ENCODE peak calls at places on chromosomes 6 and 20, in five cellular contexts. E is CD8-positive, alpha-beta memory T cell; P is Peyer's patch; G is upper lobe of left lung; U is IMR-90. Q is an unnamed sample. For H3K36me3, the result is how much of the 10 kb centered on the place peaks cover.

GRCh38 chr6:108689279-108690161 is 128.8 kb downstream of the FOXO3 start:
- DNase-seq in E (no peak), P (no peak), G (peak), U (peak), Q (peak)

GRCh38 chr6:154614101-154614500 is 103.6 kb upstream of the CNKSR3 start:
- DNase-seq in E (no peak), P (no peak), G (no peak), U (peak), Q (no peak)

GRCh38 chr6:5950448-5950847 is 56.3 kb downstream of the NRN1 start:
- DNase-seq in E (no peak), P (no peak), G (no peak), U (no peak), Q (peak)

GRCh38 chr6:33172307-33173227 is 19.7 kb downstream of the COL11A2 start:
- DNase-seq in E (no peak), P (peak), G (no peak), U (peak), Q (no peak)

GRCh38 chr20:3106658-3107463 is 22.3 kb upstream of the AVP start:
- DNase-seq in E (no peak), P (no peak), G (no peak), U (no peak), Q (no peak)

GRCh38 chr6:135488023-135488422 is 9.5 kb downstream of the AHI1 start:
- DNase-seq in E (no peak), P (no peak), G (no peak), U (peak), Q (no peak)

GRCh38 chr6:163652328-163652727 is 237.8 kb downstream of the QKI start:
- DNase-seq in E (no peak), P (no peak), G (no peak), U (no peak), Q (no peak)

GRCh38 chr20:20849126-20849525 is 136.7 kb upstream of the RALGAPA2 start:
- DNase-seq in E (no peak), P (no peak), G (no peak), U (no peak), Q (no peak)

GRCh38 chr6:37049990-37050853 is 44.8 kb downstream of the FGD2 start:
- DNase-seq in E (peak), P (no peak), G (peak), U (no peak), Q (peak)

GRCh38 chr6:43578748-43579147 is 2.8 kb downstream of the POLH start:
- DNase-seq in E (no peak), P (no peak), G (no peak), U (peak), Q (no peak)

GRCh38 chr6:28980137-28980796 is 24.8 kb downstream of the ZNF311 start:
- DNase-seq in E (no peak), P (no peak), G (no peak), U (no peak), Q (no peak)

DNA sequence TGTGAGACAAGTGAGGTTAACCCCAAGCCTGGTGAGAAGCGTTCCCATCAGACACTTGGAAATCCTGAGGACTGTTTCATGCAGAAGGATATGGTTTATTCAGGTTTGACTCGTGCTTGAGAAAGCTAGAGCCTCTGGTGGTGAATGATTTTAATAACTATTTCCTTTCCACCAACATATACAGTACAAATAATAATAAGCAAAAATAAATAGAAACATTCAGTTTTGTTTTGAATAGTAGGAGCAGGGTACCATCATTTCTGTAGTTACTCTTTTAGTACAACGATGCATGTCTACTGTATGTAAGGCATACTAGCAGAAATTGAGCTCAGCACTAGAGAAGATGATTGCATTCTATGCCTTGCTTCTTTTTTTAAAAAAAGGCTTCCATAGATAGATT is 33.5 kb downstream of the PLG start:
- DNase-seq in E (no peak), P (no peak), G (no peak), U (no peak), Q (peak)
- H3K4me3 ChIP-seq in E (no peak), P (no peak), G (no peak), U (no peak), Q (no peak)

GRCh38 chr20:25285091-25285647 is 37.3 kb downstream of the PYGB start:
- DNase-seq in E (no peak), P (peak), G (peak), U (no peak), Q (no peak)
- H3K36me3 ChIP-seq in E (under half), P (under half), G (half or more), U (half or more), Q (under half)

DNA sequence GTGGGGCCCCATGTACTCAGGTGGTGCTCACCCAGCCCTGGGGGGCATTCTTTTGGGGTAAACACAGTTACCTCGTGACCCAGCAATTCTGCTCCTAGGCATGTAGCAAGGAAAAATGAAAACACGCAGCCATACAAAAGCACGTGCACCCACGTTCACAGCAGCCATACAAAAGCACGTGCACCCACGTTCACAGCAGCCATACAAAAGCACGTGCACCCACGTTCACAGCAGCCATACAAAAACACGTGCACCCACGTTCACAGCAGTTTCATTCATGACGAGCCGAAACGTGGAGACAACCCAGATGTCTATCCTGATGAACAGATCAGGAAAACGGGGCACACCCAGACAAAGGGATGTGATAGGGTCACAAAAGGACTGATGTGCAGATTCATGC is 57.1 kb downstream of the YTHDF1 start:
- DNase-seq in E (no peak), P (no peak), G (no peak), U (no peak), Q (no peak)
- H3K4me3 ChIP-seq in E (no peak), P (no peak), G (no peak), U (no peak), Q (no peak)

GRCh38 chr20:63284544-63284949 is 8.4 kb upstream of the COL20A1 start:
- DNase-seq in E (no peak), P (no peak), G (no peak), U (no peak), Q (no peak)
- H3K36me3 ChIP-seq in E (under half), P (under half), G (half or more), U (half or more), Q (under half)

DNA sequence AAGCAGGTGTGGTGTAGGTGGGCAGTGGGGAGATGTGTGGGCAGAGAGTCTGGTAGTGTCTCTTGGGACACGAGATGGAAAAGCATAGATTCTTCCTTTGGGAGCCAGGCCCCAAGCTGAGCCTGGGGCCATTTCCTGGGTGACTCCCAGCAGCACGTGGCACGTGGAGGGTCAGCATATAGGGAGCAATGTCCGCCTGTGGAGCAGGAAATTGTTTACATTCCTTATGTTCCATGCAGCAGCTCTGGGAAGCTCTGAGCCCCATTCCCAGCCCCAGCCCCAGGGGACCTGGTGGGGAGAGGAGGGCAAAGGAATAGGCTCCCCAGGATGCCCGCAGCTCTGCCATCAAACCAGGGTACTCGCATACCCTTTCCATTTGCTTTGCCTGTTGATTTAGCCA is 57.6 kb downstream of the DAAM2 start:
- DNase-seq in E (no peak), P (no peak), G (no peak), U (peak), Q (no peak)
- H3K4me3 ChIP-seq in E (no peak), P (no peak), G (no peak), U (no peak), Q (no peak)

DNA sequence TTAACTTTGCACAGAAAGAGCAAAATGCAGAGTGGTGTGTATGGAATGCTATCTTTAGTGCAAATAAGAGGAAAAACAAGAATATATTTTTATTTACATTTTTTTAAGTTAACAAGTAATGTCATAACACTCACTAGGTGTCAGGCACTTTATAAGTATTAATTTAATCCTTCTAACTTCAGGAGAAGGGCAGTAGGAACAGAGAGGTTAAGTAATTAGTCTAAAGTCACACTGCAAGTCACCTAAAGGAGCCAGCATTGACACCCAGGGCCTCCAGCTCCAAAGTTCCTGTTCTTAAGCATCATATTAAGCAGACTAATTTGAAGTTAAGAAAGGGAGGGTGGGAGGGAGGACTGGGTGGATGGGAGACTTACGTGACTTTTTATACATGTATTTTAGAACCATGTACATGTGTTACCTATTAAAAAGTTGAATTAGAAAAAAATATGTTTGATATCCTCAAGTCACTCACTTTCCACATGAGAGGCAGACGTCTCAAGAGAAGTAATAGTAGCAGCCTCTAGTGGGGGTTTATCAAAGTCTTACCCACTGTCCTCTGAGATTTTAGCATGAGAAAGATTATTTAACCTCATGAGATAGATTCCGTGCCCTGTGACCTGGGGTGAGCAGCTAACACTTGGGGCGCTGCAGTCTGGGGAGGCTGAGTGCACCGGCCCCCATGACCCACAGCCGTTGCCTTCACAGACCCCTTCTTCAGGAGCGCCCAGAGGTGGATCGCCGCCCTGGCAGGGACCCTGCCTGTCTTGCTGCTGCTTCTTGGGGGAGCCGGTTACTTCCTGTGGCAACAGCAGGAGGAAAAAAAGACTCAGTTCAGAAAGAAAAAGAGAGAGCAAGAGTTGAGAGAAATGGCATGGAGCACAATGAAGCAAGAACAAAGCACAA is 7.0 kb downstream of the BTN3A1 start:
- DNase-seq in E (no peak), P (no peak), G (no peak), U (no peak), Q (no peak)
- H3K36me3 ChIP-seq in E (half or more), P (under half), G (half or more), U (under half), Q (under half)

DNA sequence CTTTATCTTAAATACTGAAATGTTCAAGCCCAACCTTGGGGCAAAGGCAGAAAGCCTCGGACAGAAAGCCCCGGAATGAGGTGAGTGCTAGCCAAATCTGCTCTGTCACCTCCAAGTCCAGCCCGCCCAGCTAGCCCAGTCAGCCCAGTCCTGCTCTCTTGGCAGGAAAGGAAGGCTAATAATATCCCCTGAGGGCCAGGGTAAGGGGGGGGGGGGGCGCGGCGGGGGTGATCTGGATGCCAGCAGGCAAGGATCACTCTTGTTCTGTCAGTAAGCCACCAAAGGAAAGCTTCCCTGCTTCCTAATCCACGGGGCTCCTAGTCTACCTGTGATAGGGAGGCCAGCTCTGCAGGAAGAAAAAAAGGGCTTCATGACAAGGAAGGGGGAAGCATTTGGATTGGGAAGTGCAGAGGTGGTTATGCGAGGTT is 1.1 kb downstream of the NDRG3 start:
- DNase-seq in E (no peak), P (no peak), G (peak), U (peak), Q (no peak)
- H3K4me3 ChIP-seq in E (no peak), P (peak), G (no peak), U (peak), Q (peak)

GRCh38 chr20:35625584-35626385 is 10.2 kb downstream of the SPAG4 start:
- DNase-seq in E (no peak), P (no peak), G (no peak), U (no peak), Q (no peak)
- H3K36me3 ChIP-seq in E (under half), P (under half), G (half or more), U (under half), Q (under half)

Q was measured in GM06990.